ENCODE peak calls at places on chromosomes 11 and 22, in five cellular contexts. P is SK-N-SH, X is GM12878, H is HepG2, Q is K562. D is an unnamed sample.

GRCh38 chr22:35135165-35135564 is 69.2 kb downstream of the ISX start:
- DNase-seq in P (no peak), X (no peak), H (no peak), Q (peak; percentile 18), D (no peak)

GRCh38 chr11:47775240-47775869 is 8.2 kb upstream of the FNBP4 start:
- DNase-seq in P (no peak), X (no peak), H (no peak), Q (no peak), D (no peak)

GRCh38 chr11:73792584-73792983 is 4.9 kb downstream of the MRPL48 start:
- DNase-seq in P (no peak), X (no peak), H (no peak), Q (no peak), D (no peak)

GRCh38 chr11:78801161-78801884 is 226.7 kb upstream of the NARS2 start:
- DNase-seq in P (no peak), X (no peak), H (no peak), Q (no peak), D (peak; percentile 43)

GRCh38 chr11:127998421-127998820 is 588.9 kb downstream of the ETS1 start:
- DNase-seq in P (no peak), X (no peak), H (no peak), Q (no peak), D (no peak)

GRCh38 chr11:17563961-17564686 is 17.1 kb downstream of the OTOG start:
- DNase-seq in P (no peak), X (no peak), H (no peak), Q (no peak), D (no peak)

GRCh38 chr11:29260939-29261705 is 755.7 kb downstream of the KCNA4 start:
- DNase-seq in P (no peak), X (no peak), H (peak; percentile 51), Q (no peak), D (peak; percentile 86)

GRCh38 chr11:114059278-114059983 is at the start of gene ZBTB16:
- DNase-seq in P (peak; percentile 74), X (no peak), H (no peak), Q (peak; percentile 66), D (no peak)

GRCh38 chr11:130527648-130528300 is 79.3 kb downstream of the ADAMTS15 start:
- DNase-seq in P (no peak), X (no peak), H (no peak), Q (no peak), D (no peak)

GRCh38 chr11:94910779-94911178 is 62.6 kb downstream of the CWC15 start:
- DNase-seq in P (no peak), X (no peak), H (no peak), Q (no peak), D (no peak)

GRCh38 chr11:47062736-47063135 is 113.9 kb downstream of the ARFGAP2 start:
- DNase-seq in P (no peak), X (no peak), H (no peak), Q (no peak), D (no peak)

GRCh38 chr11:1193326-1194230 is 29.3 kb upstream of the MUC5B start:
- DNase-seq in P (peak; percentile 12), X (no peak), H (no peak), Q (no peak), D (no peak)

GRCh38 chr11:103596323-103596722 is 440.1 kb upstream of the DDI1 start:
- DNase-seq in P (no peak), X (no peak), H (no peak), Q (no peak), D (no peak)

GRCh38 chr11:128595221-128595620 is 7.9 kb upstream of the ETS1 start:
- DNase-seq in P (no peak), X (no peak), H (no peak), Q (no peak), D (no peak)

GRCh38 chr22:23267225-23268043 is 87.1 kb downstream of the BCR start:
- DNase-seq in P (peak; percentile 72), X (no peak), H (no peak), Q (peak; percentile 64), D (no peak)

GRCh38 chr11:65559951-65560537 is 1.9 kb upstream of the LTBP3 start:
- DNase-seq in P (no peak), X (no peak), H (peak; percentile 64), Q (no peak), D (peak; percentile 89)

GRCh38 chr22:50270302-50271010 is at the start of gene MAPK11:
- DNase-seq in P (peak; percentile 85), X (no peak), H (peak; percentile 47), Q (peak; percentile 57), D (peak; percentile 66)
- TF ChIP-seq SMC3 in P (no peak), X (no peak), H (no peak), Q (no peak), D (no peak)

DNA sequence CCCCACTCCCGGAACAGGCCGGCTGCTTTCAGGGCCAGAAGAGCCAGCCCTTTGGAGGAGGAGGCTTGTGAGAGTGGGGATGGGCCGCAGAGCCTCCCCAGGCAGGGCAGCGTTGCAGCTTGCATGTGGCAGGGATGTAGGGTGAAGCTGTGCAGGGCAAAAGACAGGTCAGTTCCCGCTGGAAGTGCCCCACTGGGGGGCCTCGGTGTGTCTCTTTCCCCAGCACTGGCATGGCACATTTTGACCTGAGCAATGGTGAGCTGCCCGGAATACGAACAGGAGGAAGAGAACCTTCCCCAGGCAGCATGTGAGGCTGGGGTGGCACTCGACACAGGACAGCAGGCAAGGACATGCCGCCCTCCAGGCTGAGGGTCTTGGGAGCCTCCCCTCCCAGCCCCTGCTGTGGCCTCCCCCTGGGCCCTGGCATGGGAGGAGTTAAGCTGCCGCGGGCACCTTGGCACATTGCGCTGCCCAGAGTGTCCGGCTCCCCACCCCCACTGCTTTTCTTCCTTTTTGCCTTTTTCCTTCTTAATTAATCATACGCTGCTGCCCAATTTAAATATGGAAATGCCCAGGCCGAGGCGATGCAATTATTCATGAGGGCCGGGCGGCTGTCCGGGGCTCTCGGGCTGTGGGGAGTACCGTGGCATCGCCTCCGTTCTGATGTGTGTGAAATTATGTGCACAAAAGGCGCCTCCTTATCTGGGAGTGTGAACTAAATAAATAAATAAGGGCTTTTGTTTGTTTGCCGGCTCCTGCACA is 76.0 kb upstream of the WNT7B start:
- DNase-seq in P (peak; percentile 85), X (no peak), H (no peak), Q (no peak), D (no peak)
- TF ChIP-seq REST in P (no peak), X (no peak), H (no peak), Q (no peak), D (no peak)

GRCh38 chr11:23729088-23729487 is 767.8 kb upstream of the LUZP2 start:
- DNase-seq in P (no peak), X (no peak), H (no peak), Q (no peak), D (no peak)

GRCh38 chr11:23727821-23728220 is 769.0 kb upstream of the LUZP2 start:
- DNase-seq in P (no peak), X (no peak), H (no peak), Q (no peak), D (peak; percentile 4)

GRCh38 chr11:23725752-23726151 is 771.1 kb upstream of the LUZP2 start:
- DNase-seq in P (no peak), X (no peak), H (no peak), Q (no peak), D (no peak)

DNA sequence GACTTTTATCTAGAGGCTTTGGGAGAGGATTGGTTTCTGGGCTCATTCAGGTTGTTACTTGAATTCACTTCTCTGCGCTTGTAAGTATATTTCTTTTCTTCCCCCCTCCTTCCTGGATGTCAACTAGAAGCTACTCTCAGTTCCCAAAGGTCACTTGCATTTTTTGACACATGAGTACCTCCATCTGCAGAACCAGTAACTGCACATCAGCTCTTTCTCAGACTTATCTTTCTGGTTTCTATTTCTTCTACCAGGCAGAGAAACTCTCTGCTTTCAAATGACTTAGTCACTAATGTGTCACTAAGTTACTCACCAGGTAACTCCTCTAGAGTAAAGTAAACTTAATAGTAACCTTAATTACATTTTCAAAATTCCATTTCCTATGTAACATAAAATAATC is 773.0 kb upstream of the LUZP2 start:
- DNase-seq in P (no peak), X (peak; percentile 3), H (no peak), Q (no peak), D (no peak)
- TF ChIP-seq SMC3 in P (no peak), X (no peak), H (no peak), Q (no peak), D (no peak)

GRCh38 chr11:67058506-67058905 is 1.9 kb downstream of the RHOD start:
- DNase-seq in P (no peak), X (no peak), H (no peak), Q (no peak), D (no peak)

GRCh38 chr11:67060111-67060522 is 3.5 kb downstream of the RHOD start:
- DNase-seq in P (no peak), X (no peak), H (no peak), Q (no peak), D (peak; percentile 91)

GRCh38 chr11:67056640-67057409 is at the start of gene RHOD:
- DNase-seq in P (no peak), X (no peak), H (no peak), Q (no peak), D (no peak)

GRCh38 chr11:67057410-67057757 is 737 bp downstream of the RHOD start:
- DNase-seq in P (no peak), X (no peak), H (no peak), Q (no peak), D (no peak)

GRCh38 chr11:67059671-67060070 is 3.0 kb downstream of the RHOD start:
- DNase-seq in P (no peak), X (no peak), H (no peak), Q (no peak), D (no peak)
- TF ChIP-seq REST in P (no peak), X (no peak), H (no peak), Q (no peak), D (no peak)

GRCh38 chr22:31681625-31682345 is 19.8 kb upstream of the PISD start:
- DNase-seq in P (no peak), X (no peak), H (no peak), Q (no peak), D (no peak)
- TF ChIP-seq SMC3 in P (no peak), X (no peak), H (no peak), Q (no peak), D (no peak)

GRCh38 chr11:126464796-126465195 is 109.3 kb downstream of the ST3GAL4 start:
- DNase-seq in P (no peak), X (no peak), H (no peak), Q (no peak), D (no peak)

GRCh38 chr11:126467046-126467370 is 111.5 kb downstream of the ST3GAL4 start:
- DNase-seq in P (no peak), X (no peak), H (no peak), Q (no peak), D (no peak)

GRCh38 chr11:126466288-126467045 is 111.0 kb downstream of the ST3GAL4 start:
- DNase-seq in P (peak; percentile 28), X (no peak), H (no peak), Q (no peak), D (no peak)

GRCh38 chr11:126467471-126467870 is 112.0 kb downstream of the ST3GAL4 start:
- DNase-seq in P (no peak), X (no peak), H (no peak), Q (no peak), D (no peak)

GRCh38 chr11:126465573-126466287 is 110.2 kb downstream of the ST3GAL4 start:
- DNase-seq in P (peak; percentile 57), X (peak; percentile 53), H (no peak), Q (no peak), D (no peak)
- TF ChIP-seq REST in P (no peak), X (no peak), H (no peak), Q (no peak), D (no peak)

D was measured in A549.